ENCODE peak calls at places on chromosome X, in nine cellular contexts. I, G, K, T, V, A, P, Y and B are unnamed samples.

GRCh38 chrX:46404774-46405173 is 140.4 kb downstream of the ZNF674 start:
- DNase-seq in P (no peak), Y (no peak), G (no peak), T (no peak), K (no peak), I (no peak), A (no peak), V (no peak), B (no peak)

GRCh38 chrX:105190252-105190853 is 30.1 kb downstream of the TEX13A start:
- DNase-seq in T (peak; percentile 11), G (peak; percentile 6), P (peak; percentile 34), K (no peak), V (peak; percentile 9), A (no peak), Y (peak; percentile 40), I (no peak), B (peak; percentile 5)

GRCh38 chrX:53071064-53071463 is 11.1 kb upstream of the TSPYL2 start:
- DNase-seq in P (no peak), I (no peak), T (no peak), Y (no peak), A (no peak), K (no peak), G (no peak), V (no peak), B (no peak)

GRCh38 chrX:39850630-39851152 is 247.1 kb downstream of the BCOR start:
- DNase-seq in Y (peak; percentile 33), T (peak; percentile 89), V (no peak), P (peak; percentile 71), A (no peak), G (peak; percentile 69), I (no peak), K (no peak), B (no peak)

GRCh38 chrX:13266641-13267420 is 53.0 kb downstream of the ATXN3L start:
- DNase-seq in V (no peak), I (no peak), K (no peak), Y (no peak), A (no peak), T (no peak), G (peak; percentile 49), P (no peak), B (no peak)

GRCh38 chrX:24760601-24761000 is 66.9 kb downstream of the POLA1 start:
- DNase-seq in I (no peak), P (no peak), Y (peak; percentile 26), V (no peak), K (no peak), G (peak; percentile 60), T (no peak), A (no peak), B (no peak)

GRCh38 chrX:70066646-70067045 is 4.4 kb downstream of the OTUD6A start:
- DNase-seq in I (no peak), A (no peak), P (no peak), K (no peak), G (no peak), V (no peak), Y (no peak), T (no peak), B (no peak)

GRCh38 chrX:118207831-118208453 is 91.3 kb upstream of the KLHL13 start:
- DNase-seq in T (no peak), A (no peak), G (no peak), K (no peak), V (no peak), I (no peak), P (no peak), Y (no peak), B (no peak)

GRCh38 chrX:87636533-87636932 is 118.9 kb downstream of the KLHL4 start:
- DNase-seq in G (no peak), P (no peak), K (no peak), T (no peak), Y (no peak), A (no peak), V (no peak), I (no peak), B (no peak)

GRCh38 chrX:40570346-40571093 is 10.2 kb upstream of the ATP6AP2 start:
- DNase-seq in G (no peak), P (peak; percentile 13), A (no peak), K (no peak), I (no peak), V (no peak), Y (no peak), T (peak; percentile 60), B (no peak)

GRCh38 chrX:154360155-154360713 is 14.2 kb downstream of the FLNA start:
- DNase-seq in V (no peak), I (no peak), Y (no peak), T (no peak), P (no peak), K (no peak), G (no peak), A (no peak), B (no peak)

GRCh38 chrX:68894513-68895338 is 65.9 kb downstream of the EFNB1 start:
- DNase-seq in V (no peak), T (peak; percentile 62), Y (peak; percentile 47), K (peak; percentile 67), G (peak; percentile 18), A (peak; percentile 44), P (peak; percentile 32), I (peak; percentile 76), B (peak; percentile 42)

GRCh38 chrX:136344321-136344720 is 43.6 kb downstream of the ADGRG4 start:
- DNase-seq in Y (no peak), I (no peak), V (no peak), P (no peak), K (no peak), T (no peak), G (no peak), A (no peak), B (no peak)

GRCh38 chrX:45774961-45775360 is 574.3 kb upstream of the DIPK2B start:
- DNase-seq in V (no peak), A (peak; percentile 38), P (no peak), Y (peak; percentile 76), I (no peak), T (no peak), G (peak; percentile 81), K (no peak), B (no peak)

GRCh38 chrX:13927175-13927574 is 102.5 kb downstream of the GEMIN8 start:
- DNase-seq in P (no peak), I (no peak), K (no peak), Y (no peak), A (no peak), V (no peak), T (no peak), G (no peak), B (no peak)

GRCh38 chrX:137033774-137034507 is at the start of gene GPR101:
- DNase-seq in K (no peak), T (no peak), P (no peak), I (no peak), Y (no peak), A (no peak), G (no peak), V (no peak), B (no peak)

GRCh38 chrX:11244641-11245040 is 48.6 kb upstream of the AMELX start:
- DNase-seq in K (no peak), G (peak; percentile 35), Y (peak; percentile 85), V (no peak), P (no peak), T (no peak), A (no peak), I (no peak), B (peak; percentile 55)

GRCh38 chrX:41332988-41333743 is 796 bp upstream of the DDX3X start:
- DNase-seq in V (peak; percentile 87), G (peak; percentile 84), Y (peak; percentile 88), A (peak; percentile 91), I (peak; percentile 93), P (peak; percentile 90), T (peak; percentile 92), K (peak; percentile 91), B (peak; percentile 73)

GRCh38 chrX:334971-335757 is 16.6 kb upstream of the GTPBP6 start:
- DNase-seq in T (no peak), P (no peak), I (peak; percentile 57), G (no peak), K (peak; percentile 45), V (no peak), Y (no peak), A (no peak), B (no peak)

GRCh38 chrX:74251006-74251930 is 52.7 kb upstream of the ZCCHC13 start:
- DNase-seq in I (no peak), P (no peak), A (no peak), V (no peak), G (peak; percentile 68), T (peak; percentile 87), K (no peak), Y (peak; percentile 50), B (peak; percentile 26)

GRCh38 chrX:69016220-69016941 is 148.9 kb downstream of the PJA1 start:
- DNase-seq in Y (no peak), V (no peak), K (no peak), A (no peak), I (no peak), P (no peak), G (no peak), T (no peak), B (no peak)

GRCh38 chrX:105829006-105829405 is 6.7 kb downstream of the NRK start:
- DNase-seq in I (no peak), V (no peak), K (no peak), T (no peak), A (no peak), Y (peak; percentile 13), P (no peak), G (peak; percentile 4), B (no peak)

GRCh38 chrX:2875798-2876399 is 47.2 kb downstream of the GYG2 start:
- DNase-seq in P (no peak), T (no peak), A (no peak), G (no peak), V (no peak), Y (peak; percentile 14), I (no peak), K (no peak), B (no peak)
- TF ChIP-seq CTCF in P (no peak), T (no peak), A (no peak), G (peak; percentile 37), V (peak; percentile 70), Y (peak; percentile 36), I (peak; percentile 31), K (peak; percentile 38), B (no peak)

GRCh38 chrX:102712967-102713677 is 874 bp downstream of the GPRASP2 start:
- DNase-seq in G (peak; percentile 41), I (peak; percentile 60), V (no peak), P (peak; percentile 12), T (no peak), A (peak; percentile 78), K (peak; percentile 44), Y (peak; percentile 55), B (peak; percentile 60)
- TF ChIP-seq CTCF in G (peak; percentile 59), I (peak; percentile 59), V (no peak), P (peak; percentile 12), T (no peak), A (peak; percentile 36), K (peak; percentile 53), Y (peak; percentile 69), B (peak; percentile 51)

GRCh38 chrX:153019166-153019565 is 25.2 kb upstream of the PNMA5 start:
- DNase-seq in P (no peak), G (no peak), Y (no peak), I (no peak), V (no peak), T (no peak), A (no peak), K (no peak), B (no peak)
- TF ChIP-seq CTCF in P (no peak), G (no peak), Y (no peak), I (no peak), V (no peak), T (no peak), A (no peak), K (no peak), B (no peak)

DNA sequence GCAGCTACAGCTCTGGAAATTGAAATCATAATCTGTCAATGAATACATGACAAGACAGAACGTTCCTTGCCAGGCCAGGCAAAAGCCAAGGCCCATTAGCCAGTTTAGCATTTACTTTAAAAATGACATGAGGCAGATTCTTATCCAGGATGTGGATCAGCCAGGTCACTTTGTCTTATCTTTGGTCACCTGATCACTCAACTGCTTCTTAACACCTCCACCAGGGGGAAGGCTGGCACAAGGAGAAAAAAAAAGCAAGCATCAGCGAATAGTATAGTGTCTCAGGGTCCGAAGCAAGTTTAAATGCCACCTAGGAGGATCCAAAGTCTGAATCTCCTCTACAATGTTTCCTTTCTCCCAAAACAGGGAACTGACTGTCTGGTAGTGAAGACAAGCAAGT is 18.8 kb downstream of the ATP1B4 start:
- DNase-seq in I (no peak), K (no peak), G (no peak), Y (peak; percentile 11), P (peak; percentile 39), T (peak; percentile 26), A (no peak), V (peak; percentile 74), B (peak; percentile 4)
- TF ChIP-seq CTCF in I (peak; percentile 30), K (no peak), G (peak; percentile 22), Y (peak; percentile 18), P (peak; percentile 42), T (no peak), A (no peak), V (peak; percentile 77), B (peak; percentile 25)